ENCODE peak calls at places on chromosome 6, in seven cellular contexts. C, R, D, Y, W, F and J are unnamed samples.

GRCh38 chr6:146545608-146546007 is 2.0 kb downstream of the RAB32 start:
- DNase-seq in C (no peak), R (no peak), D (no peak), Y (peak), W (no peak), F (peak), J (no peak)

GRCh38 chr6:6495851-6496250 is 92.7 kb upstream of the LY86 start:
- DNase-seq in C (no peak), R (no peak), D (no peak), Y (no peak), W (no peak), F (peak), J (no peak)

GRCh38 chr6:31620586-31621319 is at the start of gene PRRC2A:
- DNase-seq in C (peak), R (peak), D (no peak), Y (no peak), W (peak), F (no peak), J (peak)

GRCh38 chr6:64681416-64682160 is 1025.4 kb downstream of the EYS start:
- DNase-seq in C (no peak), R (no peak), D (no peak), Y (peak), W (no peak), F (no peak), J (no peak)

GRCh38 chr6:53311586-53311935 is 37.2 kb downstream of the ELOVL5 start:
- DNase-seq in C (no peak), R (no peak), D (no peak), Y (no peak), W (no peak), F (peak), J (no peak)

GRCh38 chr6:44725070-44725469 is 337.6 kb downstream of the CDC5L start:
- DNase-seq in C (no peak), R (no peak), D (no peak), Y (peak), W (no peak), F (peak), J (no peak)

GRCh38 chr6:151391021-151391470 is 313 bp downstream of the ZBTB2 start:
- DNase-seq in C (peak), R (peak), D (peak), Y (peak), W (peak), F (peak), J (peak)

GRCh38 chr6:123895346-123895745 is 91.7 kb downstream of the NKAIN2 start:
- DNase-seq in C (no peak), R (no peak), D (no peak), Y (no peak), W (no peak), F (no peak), J (no peak)

GRCh38 chr6:111215134-111215533 is 127.8 kb downstream of the SLC16A10 start:
- DNase-seq in C (no peak), R (no peak), D (no peak), Y (peak), W (no peak), F (no peak), J (no peak)

GRCh38 chr6:48036316-48036715 is 74.7 kb downstream of the PTCHD4 start:
- DNase-seq in C (no peak), R (no peak), D (no peak), Y (peak), W (no peak), F (peak), J (no peak)

GRCh38 chr6:106397441-106397840 is 36.9 kb downstream of the CRYBG1 start:
- DNase-seq in C (no peak), R (no peak), D (no peak), Y (no peak), W (no peak), F (no peak), J (no peak)

GRCh38 chr6:35140991-35141720 is at the start of gene TCP11:
- DNase-seq in C (no peak), R (no peak), D (peak), Y (no peak), W (peak), F (peak), J (no peak)
- H3K4me3 ChIP-seq in C (peak), R (no peak), D (no peak), Y (no peak), W (peak), F (no peak), J (no peak)

GRCh38 chr6:25768566-25768965 is 14.0 kb downstream of the SLC17A4 start:
- DNase-seq in C (no peak), R (no peak), D (no peak), Y (no peak), W (no peak), F (no peak), J (no peak)
- H3K4me3 ChIP-seq in C (no peak), R (no peak), D (no peak), Y (no peak), W (no peak), F (no peak), J (no peak)

GRCh38 chr6:33073431-33073871 is at the start of gene HLA-DPA1:
- DNase-seq in C (no peak), R (no peak), D (peak), Y (peak), W (peak), F (peak), J (no peak)
- H3K4me3 ChIP-seq in C (peak), R (no peak), D (peak), Y (no peak), W (peak), F (no peak), J (no peak)

GRCh38 chr6:159012201-159012600 is 12.2 kb upstream of the RSPH3 start:
- DNase-seq in C (no peak), R (no peak), D (no peak), Y (peak), W (no peak), F (peak), J (no peak)

GRCh38 chr6:159008656-159009288 is 8.8 kb upstream of the RSPH3 start:
- DNase-seq in C (no peak), R (peak), D (peak), Y (peak), W (no peak), F (peak), J (peak)

GRCh38 chr6:159014406-159014805 is 14.4 kb upstream of the RSPH3 start:
- DNase-seq in C (no peak), R (no peak), D (no peak), Y (no peak), W (no peak), F (no peak), J (no peak)

GRCh38 chr6:159017757-159018559 is 18.0 kb upstream of the RSPH3 start:
- DNase-seq in C (no peak), R (no peak), D (no peak), Y (no peak), W (no peak), F (no peak), J (no peak)

DNA sequence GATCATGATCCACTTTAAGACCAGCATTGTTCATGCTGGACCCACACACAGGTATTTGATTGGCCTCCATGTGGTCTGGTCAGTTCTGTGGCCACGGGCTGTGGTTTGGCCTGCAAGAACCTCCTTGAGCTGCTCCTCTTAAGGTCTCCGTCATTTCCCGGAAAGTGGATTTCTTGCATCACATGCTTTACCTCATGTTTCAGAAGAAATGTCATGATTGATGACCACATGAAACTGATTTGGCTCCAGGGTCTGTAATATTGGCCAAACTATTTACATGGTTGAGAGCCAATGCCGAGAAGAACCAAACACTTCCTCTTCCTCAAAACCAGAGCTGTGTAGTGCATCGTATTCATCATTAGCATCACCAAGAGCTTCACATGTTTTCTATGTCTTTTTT is 13.2 kb upstream of the RSPH3 start:
- DNase-seq in C (no peak), R (no peak), D (no peak), Y (peak), W (no peak), F (peak), J (no peak)
- H3K4me3 ChIP-seq in C (no peak), R (no peak), D (no peak), Y (no peak), W (no peak), F (no peak), J (no peak)

GRCh38 chr6:99993533-99994251 is at the start of gene MCHR2:
- DNase-seq in C (no peak), R (peak), D (no peak), Y (no peak), W (no peak), F (no peak), J (no peak)
- H3K4me3 ChIP-seq in C (peak), R (peak), D (no peak), Y (no peak), W (no peak), F (peak), J (no peak)

GRCh38 chr6:136524936-136525413 is 25.2 kb downstream of the MAP7 start:
- DNase-seq in C (no peak), R (peak), D (no peak), Y (no peak), W (no peak), F (no peak), J (no peak)

GRCh38 chr6:136526196-136526930 is 23.9 kb downstream of the MAP7 start:
- DNase-seq in C (no peak), R (peak), D (no peak), Y (peak), W (peak), F (peak), J (peak)

GRCh38 chr6:136524339-136524935 is 25.8 kb downstream of the MAP7 start:
- DNase-seq in C (no peak), R (no peak), D (no peak), Y (no peak), W (no peak), F (no peak), J (no peak)

GRCh38 chr6:136526937-136527336 is 23.3 kb downstream of the MAP7 start:
- DNase-seq in C (no peak), R (no peak), D (no peak), Y (no peak), W (no peak), F (no peak), J (no peak)

DNA sequence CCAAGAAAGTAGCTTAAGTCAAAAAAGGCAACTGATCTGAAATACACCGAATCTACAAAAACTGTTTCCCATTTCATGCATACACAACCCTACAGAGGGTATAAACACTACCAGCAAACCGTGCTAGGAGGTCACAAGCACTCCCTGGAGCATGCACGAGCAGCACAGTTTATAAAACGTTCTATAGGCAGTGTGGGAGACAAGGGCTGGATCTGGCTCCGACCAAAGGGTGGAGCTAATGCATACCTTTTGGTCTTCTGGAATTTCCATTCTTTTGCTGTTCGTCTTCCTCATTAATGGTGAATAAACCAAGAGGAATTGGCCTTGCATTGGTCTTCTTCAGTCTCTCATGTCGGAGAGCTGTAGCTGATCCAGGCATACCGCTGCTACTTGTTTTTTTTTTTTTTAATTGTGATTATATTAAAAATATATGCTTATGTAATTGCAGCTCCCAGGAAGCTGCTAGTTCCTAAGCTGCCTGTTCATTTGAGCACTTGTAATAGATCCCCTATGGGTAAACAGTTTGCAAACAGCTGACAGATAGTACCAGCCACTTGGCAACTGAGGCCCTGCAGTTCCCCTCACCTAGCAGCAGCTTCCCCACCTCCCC is 24.5 kb downstream of the MAP7 start:
- DNase-seq in C (no peak), R (peak), D (no peak), Y (no peak), W (no peak), F (peak), J (no peak)
- H3K4me3 ChIP-seq in C (no peak), R (no peak), D (no peak), Y (no peak), W (no peak), F (peak), J (no peak)

GRCh38 chr6:10410214-10410873 is 4.5 kb downstream of the TFAP2A start:
- DNase-seq in C (no peak), R (no peak), D (no peak), Y (no peak), W (no peak), F (no peak), J (no peak)

GRCh38 chr6:10409766-10410209 is 5.1 kb downstream of the TFAP2A start:
- DNase-seq in C (no peak), R (peak), D (no peak), Y (no peak), W (no peak), F (no peak), J (no peak)

GRCh38 chr6:10407674-10408054 is 7.2 kb downstream of the TFAP2A start:
- DNase-seq in C (no peak), R (no peak), D (no peak), Y (no peak), W (no peak), F (peak), J (no peak)

GRCh38 chr6:10411131-10411914 is 3.6 kb downstream of the TFAP2A start:
- DNase-seq in C (no peak), R (peak), D (no peak), Y (no peak), W (no peak), F (no peak), J (no peak)

GRCh38 chr6:10409160-10409765 is 5.6 kb downstream of the TFAP2A start:
- DNase-seq in C (no peak), R (no peak), D (no peak), Y (no peak), W (no peak), F (no peak), J (no peak)
- H3K4me3 ChIP-seq in C (no peak), R (no peak), D (peak), Y (peak), W (no peak), F (peak), J (no peak)

GRCh38 chr6:39791850-39792500 is at the start of gene DAAM2:
- DNase-seq in C (no peak), R (peak), D (no peak), Y (peak), W (peak), F (peak), J (no peak)
- H3K4me3 ChIP-seq in C (peak), R (peak), D (no peak), Y (peak), W (peak), F (peak), J (peak)

GRCh38 chr6:14807130-14807529 is 438.7 kb upstream of the JARID2 start:
- DNase-seq in C (no peak), R (no peak), D (no peak), Y (peak), W (no peak), F (no peak), J (no peak)
- H3K4me3 ChIP-seq in C (no peak), R (no peak), D (no peak), Y (no peak), W (no peak), F (no peak), J (no peak)

GRCh38 chr6:74570044-74570443 is 635.8 kb downstream of the COL12A1 start:
- DNase-seq in C (no peak), R (no peak), D (no peak), Y (no peak), W (no peak), F (no peak), J (no peak)
- H3K4me3 ChIP-seq in C (no peak), R (no peak), D (no peak), Y (no peak), W (no peak), F (no peak), J (no peak)